ENCODE peak calls at places on chromosomes 6 and 20, in eight cellular contexts. One of them, this sample, is unnamed.
A peak's percentile ranks its signal among the peaks of the same experiment; 100 is the strongest.

GRCh38 chr20:37442986-37443385 is 78.1 kb upstream of the NNAT start:
- DNase-seq in stimulated activated CD8-positive, alpha-beta memory T cell treated with anti-CD3 and anti-CD28 coated beads, Interleukin-2, amount 100 ng/mL, for 1 hour: no peak
- DNase-seq in sciatic nerve: no peak
- DNase-seq in lower leg skin: no peak
- DNase-seq in substantia nigra: no peak
- DNase-seq in uterus: no peak
- DNase-seq in Peyer's patch: no peak
- DNase-seq in activated naive CD4-positive, alpha-beta T cell treated with Interleukin-2 at 50 U/mL for 16 hours: no peak
- DNase-seq in this sample: no peak

GRCh38 chr6:138588805-138589434 is 89.6 kb upstream of the NHSL1 start:
- DNase-seq in stimulated activated CD8-positive, alpha-beta memory T cell treated with anti-CD3 and anti-CD28 coated beads, Interleukin-2, amount 100 ng/mL, for 1 hour: peak; percentile 12
- DNase-seq in sciatic nerve: peak; percentile 78
- DNase-seq in lower leg skin: peak; percentile 92
- DNase-seq in substantia nigra: no peak
- DNase-seq in uterus: peak; percentile 55
- DNase-seq in Peyer's patch: peak; percentile 74
- DNase-seq in activated naive CD4-positive, alpha-beta T cell treated with Interleukin-2 at 50 U/mL for 16 hours: peak; percentile 48
- DNase-seq in this sample: peak; percentile 45

GRCh38 chr6:73898599-73898998 is 202.6 kb downstream of the CD109 start:
- DNase-seq in stimulated activated CD8-positive, alpha-beta memory T cell treated with anti-CD3 and anti-CD28 coated beads, Interleukin-2, amount 100 ng/mL, for 1 hour: no peak
- DNase-seq in sciatic nerve: no peak
- DNase-seq in lower leg skin: no peak
- DNase-seq in substantia nigra: no peak
- DNase-seq in uterus: no peak
- DNase-seq in Peyer's patch: no peak
- DNase-seq in activated naive CD4-positive, alpha-beta T cell treated with Interleukin-2 at 50 U/mL for 16 hours: no peak
- DNase-seq in this sample: no peak

GRCh38 chr6:55802259-55802658 is 73.1 kb downstream of the BMP5 start:
- DNase-seq in stimulated activated CD8-positive, alpha-beta memory T cell treated with anti-CD3 and anti-CD28 coated beads, Interleukin-2, amount 100 ng/mL, for 1 hour: no peak
- DNase-seq in sciatic nerve: no peak
- DNase-seq in lower leg skin: no peak
- DNase-seq in substantia nigra: no peak
- DNase-seq in uterus: no peak
- DNase-seq in Peyer's patch: no peak
- DNase-seq in activated naive CD4-positive, alpha-beta T cell treated with Interleukin-2 at 50 U/mL for 16 hours: no peak
- DNase-seq in this sample: no peak

GRCh38 chr6:49030621-49031020 is 432.4 kb downstream of the MMUT start:
- DNase-seq in stimulated activated CD8-positive, alpha-beta memory T cell treated with anti-CD3 and anti-CD28 coated beads, Interleukin-2, amount 100 ng/mL, for 1 hour: no peak
- DNase-seq in sciatic nerve: no peak
- DNase-seq in lower leg skin: no peak
- DNase-seq in substantia nigra: no peak
- DNase-seq in uterus: no peak
- DNase-seq in Peyer's patch: no peak
- DNase-seq in activated naive CD4-positive, alpha-beta T cell treated with Interleukin-2 at 50 U/mL for 16 hours: no peak
- DNase-seq in this sample: no peak

GRCh38 chr6:155325700-155326516 is 11.6 kb upstream of the TFB1M start:
- DNase-seq in stimulated activated CD8-positive, alpha-beta memory T cell treated with anti-CD3 and anti-CD28 coated beads, Interleukin-2, amount 100 ng/mL, for 1 hour: no peak
- DNase-seq in sciatic nerve: no peak
- DNase-seq in lower leg skin: no peak
- DNase-seq in substantia nigra: no peak
- DNase-seq in uterus: no peak
- DNase-seq in Peyer's patch: no peak
- DNase-seq in activated naive CD4-positive, alpha-beta T cell treated with Interleukin-2 at 50 U/mL for 16 hours: no peak
- DNase-seq in this sample: no peak

GRCh38 chr20:33569290-33570094 is 79.6 kb downstream of the CBFA2T2 start:
- DNase-seq in stimulated activated CD8-positive, alpha-beta memory T cell treated with anti-CD3 and anti-CD28 coated beads, Interleukin-2, amount 100 ng/mL, for 1 hour: no peak
- DNase-seq in sciatic nerve: no peak
- DNase-seq in lower leg skin: no peak
- DNase-seq in substantia nigra: no peak
- DNase-seq in uterus: no peak
- DNase-seq in Peyer's patch: no peak
- DNase-seq in activated naive CD4-positive, alpha-beta T cell treated with Interleukin-2 at 50 U/mL for 16 hours: no peak
- DNase-seq in this sample: no peak

GRCh38 chr20:51985013-51985415 is 182.7 kb upstream of the SALL4 start:
- DNase-seq in stimulated activated CD8-positive, alpha-beta memory T cell treated with anti-CD3 and anti-CD28 coated beads, Interleukin-2, amount 100 ng/mL, for 1 hour: no peak
- DNase-seq in sciatic nerve: no peak
- DNase-seq in lower leg skin: no peak
- DNase-seq in substantia nigra: no peak
- DNase-seq in uterus: peak; percentile 17
- DNase-seq in Peyer's patch: no peak
- DNase-seq in activated naive CD4-positive, alpha-beta T cell treated with Interleukin-2 at 50 U/mL for 16 hours: no peak
- DNase-seq in this sample: no peak

GRCh38 chr6:80528115-80528514 is 421.6 kb downstream of the BCKDHB start:
- DNase-seq in stimulated activated CD8-positive, alpha-beta memory T cell treated with anti-CD3 and anti-CD28 coated beads, Interleukin-2, amount 100 ng/mL, for 1 hour: no peak
- DNase-seq in sciatic nerve: no peak
- DNase-seq in lower leg skin: no peak
- DNase-seq in substantia nigra: no peak
- DNase-seq in uterus: no peak
- DNase-seq in Peyer's patch: no peak
- DNase-seq in activated naive CD4-positive, alpha-beta T cell treated with Interleukin-2 at 50 U/mL for 16 hours: no peak
- DNase-seq in this sample: no peak

GRCh38 chr6:33000053-33000452 is 9.3 kb downstream of the HLA-DOA start:
- DNase-seq in stimulated activated CD8-positive, alpha-beta memory T cell treated with anti-CD3 and anti-CD28 coated beads, Interleukin-2, amount 100 ng/mL, for 1 hour: no peak
- DNase-seq in sciatic nerve: no peak
- DNase-seq in lower leg skin: no peak
- DNase-seq in substantia nigra: no peak
- DNase-seq in uterus: no peak
- DNase-seq in Peyer's patch: no peak
- DNase-seq in activated naive CD4-positive, alpha-beta T cell treated with Interleukin-2 at 50 U/mL for 16 hours: no peak
- DNase-seq in this sample: no peak

GRCh38 chr20:46708172-46708860 is 1.1 kb upstream of the SLC2A10 start:
- DNase-seq in stimulated activated CD8-positive, alpha-beta memory T cell treated with anti-CD3 and anti-CD28 coated beads, Interleukin-2, amount 100 ng/mL, for 1 hour: no peak
- DNase-seq in sciatic nerve: no peak
- DNase-seq in lower leg skin: peak; percentile 85
- DNase-seq in substantia nigra: no peak
- DNase-seq in uterus: no peak
- DNase-seq in Peyer's patch: no peak
- DNase-seq in activated naive CD4-positive, alpha-beta T cell treated with Interleukin-2 at 50 U/mL for 16 hours: no peak
- DNase-seq in this sample: no peak

GRCh38 chr6:167569041-167569805 is 244.3 kb downstream of the TTLL2 start:
- DNase-seq in stimulated activated CD8-positive, alpha-beta memory T cell treated with anti-CD3 and anti-CD28 coated beads, Interleukin-2, amount 100 ng/mL, for 1 hour: no peak
- DNase-seq in sciatic nerve: peak; percentile 53
- DNase-seq in lower leg skin: peak; percentile 81
- DNase-seq in substantia nigra: no peak
- DNase-seq in uterus: no peak
- DNase-seq in Peyer's patch: no peak
- DNase-seq in activated naive CD4-positive, alpha-beta T cell treated with Interleukin-2 at 50 U/mL for 16 hours: no peak
- DNase-seq in this sample: no peak

GRCh38 chr20:33176101-33176500 is 8.1 kb downstream of the BPIFA2 start:
- DNase-seq in stimulated activated CD8-positive, alpha-beta memory T cell treated with anti-CD3 and anti-CD28 coated beads, Interleukin-2, amount 100 ng/mL, for 1 hour: no peak
- DNase-seq in sciatic nerve: no peak
- DNase-seq in lower leg skin: no peak
- DNase-seq in substantia nigra: no peak
- DNase-seq in uterus: no peak
- DNase-seq in Peyer's patch: no peak
- DNase-seq in activated naive CD4-positive, alpha-beta T cell treated with Interleukin-2 at 50 U/mL for 16 hours: no peak
- DNase-seq in this sample: peak; percentile 40

GRCh38 chr6:134636221-134636830 is 313.6 kb downstream of the ALDH8A1 start:
- DNase-seq in stimulated activated CD8-positive, alpha-beta memory T cell treated with anti-CD3 and anti-CD28 coated beads, Interleukin-2, amount 100 ng/mL, for 1 hour: no peak
- DNase-seq in sciatic nerve: no peak
- DNase-seq in lower leg skin: no peak
- DNase-seq in substantia nigra: no peak
- DNase-seq in uterus: no peak
- DNase-seq in Peyer's patch: peak; percentile 79
- DNase-seq in activated naive CD4-positive, alpha-beta T cell treated with Interleukin-2 at 50 U/mL for 16 hours: peak; percentile 55
- DNase-seq in this sample: no peak

GRCh38 chr6:11378639-11379038 is 146.2 kb upstream of the NEDD9 start:
- DNase-seq in stimulated activated CD8-positive, alpha-beta memory T cell treated with anti-CD3 and anti-CD28 coated beads, Interleukin-2, amount 100 ng/mL, for 1 hour: no peak
- DNase-seq in sciatic nerve: no peak
- DNase-seq in lower leg skin: no peak
- DNase-seq in substantia nigra: no peak
- DNase-seq in uterus: no peak
- DNase-seq in Peyer's patch: no peak
- DNase-seq in activated naive CD4-positive, alpha-beta T cell treated with Interleukin-2 at 50 U/mL for 16 hours: no peak
- DNase-seq in this sample: no peak

GRCh38 chr6:44508646-44509045 is 121.1 kb downstream of the CDC5L start:
- DNase-seq in stimulated activated CD8-positive, alpha-beta memory T cell treated with anti-CD3 and anti-CD28 coated beads, Interleukin-2, amount 100 ng/mL, for 1 hour: no peak
- DNase-seq in sciatic nerve: no peak
- DNase-seq in lower leg skin: no peak
- DNase-seq in substantia nigra: no peak
- DNase-seq in uterus: no peak
- DNase-seq in Peyer's patch: no peak
- DNase-seq in activated naive CD4-positive, alpha-beta T cell treated with Interleukin-2 at 50 U/mL for 16 hours: no peak
- DNase-seq in this sample: no peak

This sample was measured in D721Med.